ENCODE peak calls at places on chromosomes 5 and 9, in ten cellular contexts. One of them, this sample, is unnamed.

GRCh38 chr9:109600142-109600541 is 102.0 kb upstream of the PTPN3 start:
- DNase-seq in epithelial cell of esophagus: no peak
- DNase-seq in heart left ventricle: peak; percentile 27
- DNase-seq in cardiac muscle cell: no peak
- DNase-seq in spleen: no peak
- DNase-seq in body of pancreas: no peak
- DNase-seq in nephron progenitor cell: no peak
- DNase-seq in mammary epithelial cell: peak; percentile 63
- DNase-seq in ascending aorta: no peak
- DNase-seq in tibial nerve: no peak
- DNase-seq in this sample: no peak

GRCh38 chr9:100472725-100473261 is at the start of gene TMEFF1:
- DNase-seq in nephron progenitor cell: peak; percentile 87
- DNase-seq in ascending aorta: no peak
- DNase-seq in body of pancreas: peak; percentile 27
- DNase-seq in heart left ventricle: peak; percentile 36
- DNase-seq in tibial nerve: no peak
- DNase-seq in cardiac muscle cell: peak; percentile 80
- DNase-seq in epithelial cell of esophagus: peak; percentile 21
- DNase-seq in spleen: peak; percentile 75
- DNase-seq in mammary epithelial cell: peak; percentile 5
- DNase-seq in this sample: peak; percentile 83

GRCh38 chr9:30913331-30913730 is 1471.1 kb upstream of the ACO1 start:
- DNase-seq in heart left ventricle: no peak
- DNase-seq in ascending aorta: no peak
- DNase-seq in mammary epithelial cell: no peak
- DNase-seq in cardiac muscle cell: no peak
- DNase-seq in nephron progenitor cell: no peak
- DNase-seq in spleen: no peak
- DNase-seq in tibial nerve: no peak
- DNase-seq in body of pancreas: no peak
- DNase-seq in epithelial cell of esophagus: no peak
- DNase-seq in this sample: no peak

GRCh38 chr5:103562084-103562452 is 521 bp downstream of the NUDT12 start:
- DNase-seq in heart left ventricle: no peak
- DNase-seq in body of pancreas: no peak
- DNase-seq in ascending aorta: no peak
- DNase-seq in mammary epithelial cell: no peak
- DNase-seq in spleen: no peak
- DNase-seq in nephron progenitor cell: peak; percentile 2
- DNase-seq in cardiac muscle cell: no peak
- DNase-seq in tibial nerve: no peak
- DNase-seq in epithelial cell of esophagus: no peak
- DNase-seq in this sample: no peak

GRCh38 chr5:1665803-1666202 is 133.8 kb downstream of the MRPL36 start:
- DNase-seq in nephron progenitor cell: no peak
- DNase-seq in body of pancreas: no peak
- DNase-seq in ascending aorta: no peak
- DNase-seq in tibial nerve: no peak
- DNase-seq in epithelial cell of esophagus: no peak
- DNase-seq in heart left ventricle: no peak
- DNase-seq in spleen: no peak
- DNase-seq in mammary epithelial cell: no peak
- DNase-seq in cardiac muscle cell: no peak
- DNase-seq in this sample: no peak

GRCh38 chr5:38938424-38938823 is 92.6 kb downstream of the OSMR start:
- DNase-seq in mammary epithelial cell: no peak
- DNase-seq in nephron progenitor cell: no peak
- DNase-seq in ascending aorta: no peak
- DNase-seq in spleen: no peak
- DNase-seq in epithelial cell of esophagus: no peak
- DNase-seq in body of pancreas: no peak
- DNase-seq in cardiac muscle cell: no peak
- DNase-seq in tibial nerve: no peak
- DNase-seq in heart left ventricle: no peak
- DNase-seq in this sample: no peak

GRCh38 chr5:93336330-93337110 is 244.5 kb downstream of the NR2F1-AS1 start:
- DNase-seq in cardiac muscle cell: no peak
- DNase-seq in spleen: no peak
- DNase-seq in nephron progenitor cell: no peak
- DNase-seq in mammary epithelial cell: peak; percentile 44
- DNase-seq in ascending aorta: no peak
- DNase-seq in body of pancreas: no peak
- DNase-seq in heart left ventricle: no peak
- DNase-seq in tibial nerve: no peak
- DNase-seq in epithelial cell of esophagus: peak; percentile 16
- DNase-seq in this sample: no peak

GRCh38 chr5:1386274-1386717 is 41.4 kb upstream of the CLPTM1L start:
- DNase-seq in mammary epithelial cell: peak; percentile 15
- DNase-seq in spleen: peak; percentile 93
- DNase-seq in nephron progenitor cell: peak; percentile 56
- DNase-seq in ascending aorta: no peak
- DNase-seq in tibial nerve: no peak
- DNase-seq in heart left ventricle: peak; percentile 58
- DNase-seq in epithelial cell of esophagus: peak; percentile 24
- DNase-seq in body of pancreas: peak; percentile 83
- DNase-seq in cardiac muscle cell: peak; percentile 61
- DNase-seq in this sample: peak; percentile 72

GRCh38 chr9:6590329-6590728 is 55.2 kb downstream of the GLDC start:
- DNase-seq in body of pancreas: no peak
- DNase-seq in ascending aorta: no peak
- DNase-seq in cardiac muscle cell: no peak
- DNase-seq in nephron progenitor cell: no peak
- DNase-seq in mammary epithelial cell: no peak
- DNase-seq in epithelial cell of esophagus: no peak
- DNase-seq in tibial nerve: no peak
- DNase-seq in heart left ventricle: no peak
- DNase-seq in spleen: no peak
- DNase-seq in this sample: no peak

GRCh38 chr9:6581266-6581665 is 64.3 kb downstream of the GLDC start:
- DNase-seq in cardiac muscle cell: no peak
- DNase-seq in ascending aorta: no peak
- DNase-seq in body of pancreas: no peak
- DNase-seq in heart left ventricle: no peak
- DNase-seq in mammary epithelial cell: no peak
- DNase-seq in epithelial cell of esophagus: no peak
- DNase-seq in tibial nerve: no peak
- DNase-seq in nephron progenitor cell: no peak
- DNase-seq in spleen: no peak
- DNase-seq in this sample: no peak

GRCh38 chr9:6590772-6591384 is 54.7 kb downstream of the GLDC start:
- DNase-seq in body of pancreas: no peak
- DNase-seq in spleen: no peak
- DNase-seq in heart left ventricle: no peak
- DNase-seq in mammary epithelial cell: no peak
- DNase-seq in epithelial cell of esophagus: peak; percentile 73
- DNase-seq in cardiac muscle cell: no peak
- DNase-seq in nephron progenitor cell: no peak
- DNase-seq in tibial nerve: no peak
- DNase-seq in ascending aorta: no peak
- DNase-seq in this sample: no peak

DNA sequence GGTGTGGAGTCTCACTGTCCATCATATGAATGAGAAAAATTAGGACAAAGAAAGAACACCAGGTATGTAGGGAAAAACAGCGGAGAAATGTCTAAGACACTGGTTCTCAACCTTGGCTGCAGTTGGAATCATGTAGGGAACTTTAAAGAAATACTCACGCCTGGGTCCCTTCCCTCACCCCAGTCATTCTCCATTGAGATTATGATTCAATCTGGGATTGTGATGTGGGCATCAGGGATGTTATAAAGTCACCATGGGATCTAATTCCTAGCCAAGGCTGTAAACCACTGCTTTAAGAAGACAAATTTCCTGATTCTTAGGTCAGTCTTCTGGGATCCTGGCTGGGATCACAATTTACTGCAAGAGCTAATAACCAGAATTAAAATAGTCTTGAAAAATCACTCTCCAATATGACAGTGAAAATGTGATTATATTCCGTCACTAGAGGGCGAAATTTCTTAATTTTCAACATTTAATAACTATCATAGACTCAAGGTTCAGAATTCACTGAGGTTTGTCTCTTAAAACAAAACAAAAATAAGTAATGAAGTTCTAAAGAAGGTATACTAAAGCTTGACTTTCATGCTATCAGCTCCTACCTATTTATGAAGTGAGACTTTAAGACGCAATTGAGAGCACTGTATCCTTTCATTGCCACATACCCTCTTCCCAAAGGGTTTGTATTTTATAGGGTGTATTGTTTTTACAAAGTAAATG is 60.5 kb downstream of the GLDC start:
- DNase-seq in cardiac muscle cell: peak; percentile 26
- DNase-seq in epithelial cell of esophagus: peak; percentile 51
- DNase-seq in tibial nerve: no peak
- DNase-seq in spleen: no peak
- DNase-seq in mammary epithelial cell: no peak
- DNase-seq in body of pancreas: no peak
- DNase-seq in nephron progenitor cell: no peak
- DNase-seq in ascending aorta: no peak
- DNase-seq in heart left ventricle: no peak
- DNase-seq in this sample: no peak
- TF ChIP-seq CTCF in cardiac muscle cell: peak; percentile 40
- TF ChIP-seq CTCF in epithelial cell of esophagus: peak; percentile 14
- TF ChIP-seq CTCF in tibial nerve: peak; percentile 44
- TF ChIP-seq CTCF in spleen: no peak
- TF ChIP-seq CTCF in mammary epithelial cell: peak; percentile 47
- TF ChIP-seq CTCF in body of pancreas: peak; percentile 56
- TF ChIP-seq CTCF in nephron progenitor cell: peak; percentile 42
- TF ChIP-seq CTCF in ascending aorta: peak; percentile 11
- TF ChIP-seq CTCF in heart left ventricle: peak; percentile 42
- TF ChIP-seq CTCF in this sample: peak; percentile 74

GRCh38 chr9:34899535-34900158 is 58.4 kb upstream of the PHF24 start:
- DNase-seq in cardiac muscle cell: peak; percentile 82
- DNase-seq in nephron progenitor cell: peak; percentile 83
- DNase-seq in tibial nerve: peak; percentile 68
- DNase-seq in ascending aorta: peak; percentile 83
- DNase-seq in heart left ventricle: peak; percentile 77
- DNase-seq in body of pancreas: peak; percentile 73
- DNase-seq in spleen: peak; percentile 90
- DNase-seq in epithelial cell of esophagus: peak; percentile 78
- DNase-seq in mammary epithelial cell: peak; percentile 60
- DNase-seq in this sample: no peak

GRCh38 chr9:34891386-34891785 is 66.7 kb upstream of the PHF24 start:
- DNase-seq in cardiac muscle cell: no peak
- DNase-seq in heart left ventricle: no peak
- DNase-seq in nephron progenitor cell: no peak
- DNase-seq in spleen: no peak
- DNase-seq in body of pancreas: no peak
- DNase-seq in epithelial cell of esophagus: peak; percentile 32
- DNase-seq in ascending aorta: no peak
- DNase-seq in tibial nerve: no peak
- DNase-seq in mammary epithelial cell: peak; percentile 50
- DNase-seq in this sample: no peak

GRCh38 chr9:34892886-34893285 is 65.2 kb upstream of the PHF24 start:
- DNase-seq in tibial nerve: no peak
- DNase-seq in epithelial cell of esophagus: no peak
- DNase-seq in heart left ventricle: no peak
- DNase-seq in mammary epithelial cell: no peak
- DNase-seq in cardiac muscle cell: no peak
- DNase-seq in body of pancreas: no peak
- DNase-seq in nephron progenitor cell: no peak
- DNase-seq in spleen: no peak
- DNase-seq in ascending aorta: no peak
- DNase-seq in this sample: no peak

GRCh38 chr9:34898846-34899245 is 59.2 kb upstream of the PHF24 start:
- DNase-seq in spleen: no peak
- DNase-seq in heart left ventricle: no peak
- DNase-seq in cardiac muscle cell: no peak
- DNase-seq in tibial nerve: no peak
- DNase-seq in nephron progenitor cell: no peak
- DNase-seq in ascending aorta: no peak
- DNase-seq in epithelial cell of esophagus: no peak
- DNase-seq in body of pancreas: no peak
- DNase-seq in mammary epithelial cell: no peak
- DNase-seq in this sample: no peak

GRCh38 chr9:34896112-34896511 is 62.0 kb upstream of the PHF24 start:
- DNase-seq in heart left ventricle: no peak
- DNase-seq in cardiac muscle cell: peak; percentile 18
- DNase-seq in nephron progenitor cell: no peak
- DNase-seq in ascending aorta: no peak
- DNase-seq in epithelial cell of esophagus: no peak
- DNase-seq in spleen: no peak
- DNase-seq in body of pancreas: no peak
- DNase-seq in tibial nerve: no peak
- DNase-seq in mammary epithelial cell: no peak
- DNase-seq in this sample: no peak
- TF ChIP-seq CTCF in heart left ventricle: no peak
- TF ChIP-seq CTCF in cardiac muscle cell: peak; percentile 24
- TF ChIP-seq CTCF in nephron progenitor cell: no peak
- TF ChIP-seq CTCF in ascending aorta: no peak
- TF ChIP-seq CTCF in epithelial cell of esophagus: no peak
- TF ChIP-seq CTCF in spleen: no peak
- TF ChIP-seq CTCF in body of pancreas: no peak
- TF ChIP-seq CTCF in tibial nerve: no peak
- TF ChIP-seq CTCF in mammary epithelial cell: peak; percentile 26
- TF ChIP-seq CTCF in this sample: peak; percentile 36

DNA sequence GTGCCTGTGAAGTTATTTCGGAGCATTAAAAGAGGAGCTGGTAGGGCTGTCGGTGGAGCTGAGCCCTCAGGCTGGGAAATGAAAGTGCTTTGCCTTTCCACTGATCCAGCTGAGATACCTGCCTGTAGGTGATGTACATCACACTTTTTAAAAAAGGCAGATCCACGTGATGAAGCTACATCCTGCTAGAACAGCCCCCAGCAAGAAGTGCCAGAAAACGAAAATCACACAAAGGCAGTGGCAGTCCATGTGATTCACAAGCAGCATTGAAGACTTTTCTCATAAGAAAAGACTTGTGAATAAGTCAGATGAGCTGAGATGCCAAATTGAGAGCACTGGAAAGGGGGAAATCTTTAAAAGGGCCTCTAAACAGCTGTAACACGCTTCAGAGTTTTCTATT is 765.1 kb downstream of the PTPRD start:
- DNase-seq in nephron progenitor cell: no peak
- DNase-seq in cardiac muscle cell: no peak
- DNase-seq in body of pancreas: no peak
- DNase-seq in heart left ventricle: no peak
- DNase-seq in spleen: no peak
- DNase-seq in mammary epithelial cell: no peak
- DNase-seq in ascending aorta: no peak
- DNase-seq in epithelial cell of esophagus: no peak
- DNase-seq in tibial nerve: no peak
- DNase-seq in this sample: no peak
- TF ChIP-seq CTCF in nephron progenitor cell: no peak
- TF ChIP-seq CTCF in cardiac muscle cell: no peak
- TF ChIP-seq CTCF in body of pancreas: no peak
- TF ChIP-seq CTCF in heart left ventricle: no peak
- TF ChIP-seq CTCF in spleen: no peak
- TF ChIP-seq CTCF in mammary epithelial cell: no peak
- TF ChIP-seq CTCF in ascending aorta: no peak
- TF ChIP-seq CTCF in epithelial cell of esophagus: no peak
- TF ChIP-seq CTCF in tibial nerve: no peak
- TF ChIP-seq CTCF in this sample: no peak

DNA sequence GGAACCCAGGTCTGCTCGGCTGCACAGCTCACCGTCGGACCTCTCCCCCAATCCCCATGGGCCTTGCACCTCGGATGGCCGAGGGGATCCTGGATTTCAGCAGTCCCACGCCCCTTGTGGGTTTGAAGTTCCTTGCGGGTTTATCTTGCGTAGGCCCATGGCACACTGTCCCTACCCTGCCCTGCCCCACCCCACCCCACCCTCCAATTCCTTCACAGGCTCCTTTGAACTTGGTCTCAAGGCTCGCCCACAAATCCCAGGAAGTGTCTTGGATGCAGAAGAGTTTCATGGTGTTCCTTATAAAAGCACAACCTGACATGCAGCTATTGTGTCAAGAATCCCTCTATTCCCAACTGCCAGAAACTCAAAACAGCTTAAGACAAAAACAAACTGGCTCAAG is 11.2 kb upstream of the SMIM23 start:
- DNase-seq in cardiac muscle cell: no peak
- DNase-seq in ascending aorta: no peak
- DNase-seq in heart left ventricle: no peak
- DNase-seq in tibial nerve: no peak
- DNase-seq in epithelial cell of esophagus: no peak
- DNase-seq in body of pancreas: no peak
- DNase-seq in nephron progenitor cell: no peak
- DNase-seq in spleen: no peak
- DNase-seq in mammary epithelial cell: no peak
- DNase-seq in this sample: no peak
- TF ChIP-seq CTCF in cardiac muscle cell: no peak
- TF ChIP-seq CTCF in ascending aorta: no peak
- TF ChIP-seq CTCF in heart left ventricle: no peak
- TF ChIP-seq CTCF in tibial nerve: no peak
- TF ChIP-seq CTCF in epithelial cell of esophagus: no peak
- TF ChIP-seq CTCF in body of pancreas: no peak
- TF ChIP-seq CTCF in nephron progenitor cell: no peak
- TF ChIP-seq CTCF in spleen: no peak
- TF ChIP-seq CTCF in mammary epithelial cell: no peak
- TF ChIP-seq CTCF in this sample: no peak